ENCODE peak calls at places on chromosomes 16 and 17, in seven cellular contexts. B is gastrocnemius medialis, I is H54, O is uterus, S is stomach, C is breast epithelium, U is heart left ventricle. W is an unnamed sample.

GRCh38 chr17:30243568-30243967 is 8.1 kb upstream of the SLC6A4 start:
- DNase-seq in B (no peak), I (no peak), O (no peak), S (no peak), C (no peak), U (no peak), W (no peak)

GRCh38 chr16:53911506-53911905 is 207.6 kb downstream of the FTO start:
- DNase-seq in B (no peak), I (no peak), O (no peak), S (no peak), C (no peak), U (no peak), W (no peak)

GRCh38 chr17:47620503-47621245 is 29.0 kb upstream of the KPNB1 start:
- DNase-seq in B (no peak), I (no peak), O (no peak), S (no peak), C (no peak), U (no peak), W (no peak)

GRCh38 chr16:82651921-82652601 is 25.3 kb downstream of the CDH13 start:
- DNase-seq in B (no peak), I (no peak), O (no peak), S (no peak), C (no peak), U (no peak), W (peak)

GRCh38 chr17:10875984-10876555 is 38.2 kb upstream of the PIRT start:
- DNase-seq in B (no peak), I (peak), O (peak), S (peak), C (no peak), U (peak), W (no peak)

GRCh38 chr17:40779181-40779909 is 3.0 kb downstream of the KRT27 start:
- DNase-seq in B (no peak), I (no peak), O (no peak), S (no peak), C (no peak), U (peak), W (no peak)

GRCh38 chr16:49930841-49931240 is 74.9 kb upstream of the ZNF423 start:
- DNase-seq in B (no peak), I (no peak), O (no peak), S (no peak), C (no peak), U (no peak), W (peak)

GRCh38 chr16:71878911-71879310 is 5.1 kb downstream of the ZNF821 start:
- DNase-seq in B (no peak), I (no peak), O (no peak), S (no peak), C (no peak), U (no peak), W (no peak)

GRCh38 chr17:44932096-44932495 is 15.5 kb downstream of the KIF18B start:
- DNase-seq in B (no peak), I (no peak), O (no peak), S (no peak), C (no peak), U (no peak), W (peak)

GRCh38 chr17:38674013-38674748 is 576 bp downstream of the EPOP start:
- DNase-seq in B (no peak), I (no peak), O (no peak), S (peak), C (no peak), U (peak), W (no peak)

GRCh38 chr17:15963670-15964110 is 18.8 kb downstream of the ADORA2B start:
- DNase-seq in B (no peak), I (no peak), O (no peak), S (no peak), C (peak), U (no peak), W (no peak)

GRCh38 chr17:40666366-40666765 is 1.4 kb upstream of the KRT222 start:
- DNase-seq in B (no peak), I (no peak), O (no peak), S (no peak), C (no peak), U (no peak), W (no peak)

GRCh38 chr16:3655030-3655790 is 719 bp downstream of the DNASE1 start:
- DNase-seq in B (peak), I (no peak), O (peak), S (no peak), C (no peak), U (no peak), W (peak)

GRCh38 chr16:50021509-50021908 is 3.5 kb upstream of the CNEP1R1 start:
- DNase-seq in B (no peak), I (peak), O (no peak), S (no peak), C (no peak), U (no peak), W (no peak)

GRCh38 chr16:66874079-66874775 is 6.1 kb upstream of the PDP2 start:
- DNase-seq in B (no peak), I (no peak), O (no peak), S (no peak), C (no peak), U (no peak), W (no peak)

GRCh38 chr17:4675791-4676190 is 28.1 kb downstream of the PELP1 start:
- DNase-seq in B (no peak), I (no peak), O (no peak), S (no peak), C (no peak), U (no peak), W (no peak)

DNA sequence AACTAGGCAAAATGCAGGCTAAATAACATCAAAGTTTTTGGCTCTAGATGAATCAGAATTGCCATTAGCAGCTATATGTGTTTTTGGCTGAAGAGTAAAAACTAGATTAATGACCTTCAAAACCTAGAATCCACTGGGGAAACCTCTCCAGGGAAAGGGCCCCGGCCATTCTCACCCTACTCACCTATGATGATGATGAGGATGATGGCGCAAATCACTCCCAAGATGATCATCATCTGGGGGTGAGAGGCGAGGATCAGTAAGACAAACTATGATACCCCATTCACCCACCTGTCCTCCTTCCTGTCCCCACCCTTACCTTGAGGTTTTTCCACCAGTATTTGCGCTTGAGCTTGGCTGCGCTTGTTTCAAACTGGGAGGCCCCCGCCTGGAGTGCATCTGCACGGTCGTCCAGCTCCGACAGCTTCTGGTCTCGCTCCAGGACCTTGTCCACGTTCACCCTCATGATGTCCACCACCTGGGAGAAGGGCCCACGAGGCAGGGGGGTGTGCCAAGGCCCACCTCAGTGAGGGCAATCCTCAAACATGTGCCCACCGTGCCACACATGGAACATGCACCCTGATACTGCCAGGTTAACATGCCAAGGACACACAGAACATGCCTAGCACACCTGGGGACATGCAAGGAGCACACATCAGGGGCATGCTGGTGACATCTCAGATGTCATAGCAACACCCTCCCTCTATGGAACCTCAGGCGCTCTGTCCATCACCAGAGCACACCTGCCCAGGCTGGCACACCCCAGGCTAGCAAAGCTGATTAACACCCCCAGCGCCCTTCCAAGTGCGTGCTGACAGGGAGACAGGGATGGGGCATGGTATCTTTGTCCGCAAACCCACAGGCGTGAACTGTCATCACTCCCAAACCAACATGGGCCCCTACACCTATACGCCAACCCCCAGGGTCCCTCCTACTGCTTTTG is 1.2 kb downstream of the VAMP2 start:
- DNase-seq in B (no peak), I (no peak), O (no peak), S (no peak), C (no peak), U (no peak), W (peak)
- TF ChIP-seq POLR2A in B (no peak), I (no peak), O (no peak), S (no peak), C (no peak), U (no peak), W (no peak)

GRCh38 chr16:20515580-20516179 is 60.5 kb downstream of the ACSM2B start:
- DNase-seq in B (no peak), I (no peak), O (no peak), S (no peak), C (no peak), U (no peak), W (no peak)

GRCh38 chr16:20507280-20507679 is 56.0 kb downstream of the ACSM2A start:
- DNase-seq in B (no peak), I (no peak), O (no peak), S (no peak), C (no peak), U (no peak), W (no peak)

GRCh38 chr16:20504418-20504817 is 53.1 kb downstream of the ACSM2A start:
- DNase-seq in B (no peak), I (no peak), O (no peak), S (no peak), C (no peak), U (no peak), W (no peak)

DNA sequence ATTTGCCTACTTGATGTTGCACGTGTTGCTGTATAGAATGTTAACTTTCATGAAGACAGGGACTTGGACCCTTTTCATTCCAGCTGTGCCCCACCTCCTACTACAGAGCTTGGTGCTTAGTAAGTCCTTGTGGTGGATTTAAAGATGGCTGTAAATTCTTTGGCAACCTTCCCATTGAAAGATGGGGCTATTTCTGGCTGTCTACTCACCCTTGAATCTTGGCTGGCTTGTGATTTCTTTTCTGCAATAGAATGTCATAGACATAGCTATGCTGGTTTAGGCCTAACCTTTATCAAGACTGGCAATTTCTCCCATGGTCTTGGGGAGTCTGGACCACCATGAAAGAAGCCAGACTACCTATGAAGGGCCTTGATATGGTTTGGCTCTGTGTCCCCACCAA is 59.0 kb downstream of the ACSM2A start:
- DNase-seq in B (no peak), I (no peak), O (no peak), S (no peak), C (no peak), U (no peak), W (no peak)
- TF ChIP-seq POLR2A in B (no peak), I (no peak), O (no peak), S (no peak), C (no peak), U (no peak), W (no peak)

DNA sequence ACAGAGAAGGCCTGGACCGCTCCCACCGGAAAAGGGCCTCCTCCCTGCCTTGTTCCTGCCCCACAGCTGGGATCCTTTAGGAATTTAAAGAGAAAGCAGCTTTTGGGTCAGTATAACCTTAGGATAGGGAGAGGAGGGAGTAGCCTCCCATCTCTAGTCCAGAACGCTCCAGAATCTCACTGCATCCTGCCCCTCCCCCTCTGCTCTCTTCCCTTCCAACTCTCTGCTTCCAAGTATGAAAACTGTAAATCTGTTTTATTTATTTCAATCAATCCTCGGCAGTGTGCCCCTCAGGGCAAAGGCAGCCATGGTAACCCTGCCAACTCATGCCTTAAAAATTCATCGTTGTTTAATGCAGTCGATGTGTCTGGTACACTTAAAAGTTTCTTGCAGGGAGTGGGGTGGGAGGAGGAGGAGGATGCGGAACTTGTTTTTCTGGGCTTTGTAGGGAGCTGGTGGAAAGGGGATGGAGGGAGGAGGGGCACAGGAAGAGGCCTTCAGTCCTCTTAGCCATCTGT is 21.2 kb upstream of the MTSS2 start:
- DNase-seq in B (no peak), I (peak), O (peak), S (no peak), C (peak), U (no peak), W (peak)
- TF ChIP-seq POLR2A in B (no peak), I (no peak), O (no peak), S (no peak), C (no peak), U (no peak), W (no peak)

GRCh38 chr16:89711601-89712475 is 8.9 kb downstream of the VPS9D1 start:
- DNase-seq in B (no peak), I (no peak), O (no peak), S (peak), C (no peak), U (peak), W (no peak)
- TF ChIP-seq POLR2A in B (no peak), I (no peak), O (no peak), S (no peak), C (no peak), U (no peak), W (no peak)

DNA sequence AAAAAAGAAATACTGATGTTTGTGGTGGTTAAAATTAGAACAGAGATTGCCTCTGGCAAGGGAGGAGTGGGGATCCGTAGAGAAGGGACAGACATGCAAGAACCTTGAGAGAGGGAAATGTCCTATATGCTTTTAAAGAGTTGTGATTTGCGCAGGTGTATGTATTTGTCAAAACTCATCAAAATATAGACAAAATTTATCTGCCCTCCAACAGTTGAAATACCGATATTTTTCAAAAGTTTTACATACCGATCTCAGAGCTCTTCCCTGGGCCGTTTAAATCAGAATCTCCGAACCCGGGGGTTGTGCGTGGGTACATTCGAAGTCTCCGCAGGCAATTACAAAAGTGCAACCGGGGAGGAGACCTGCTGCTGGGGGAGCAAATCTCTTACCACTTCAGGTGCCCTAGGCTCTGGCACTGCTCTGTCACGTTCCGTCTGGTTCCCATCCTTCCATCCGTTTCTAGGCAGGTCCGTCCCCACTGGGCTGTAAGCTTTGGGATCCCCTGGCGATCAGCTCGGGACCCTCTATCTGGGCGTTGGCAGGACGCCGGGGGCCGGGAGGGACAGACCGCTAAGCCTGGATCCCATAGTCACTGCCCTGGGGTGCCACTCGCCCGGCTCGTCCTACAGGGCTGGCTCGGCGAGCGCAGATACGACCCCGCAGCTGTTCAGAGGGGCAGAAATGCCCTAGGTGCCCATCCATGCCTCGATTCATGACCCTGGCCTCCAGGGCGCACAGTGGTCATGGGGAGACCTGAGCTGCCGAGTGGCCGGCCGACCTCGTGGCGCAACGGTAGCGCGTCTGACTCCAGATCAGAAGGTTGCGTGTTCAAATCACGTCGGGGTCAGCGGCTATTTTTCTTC is 4.2 kb downstream of the BORCS6 start:
- DNase-seq in B (peak), I (no peak), O (peak), S (peak), C (peak), U (peak), W (peak)
- TF ChIP-seq POLR2A in B (no peak), I (no peak), O (peak), S (no peak), C (no peak), U (no peak), W (peak)

DNA sequence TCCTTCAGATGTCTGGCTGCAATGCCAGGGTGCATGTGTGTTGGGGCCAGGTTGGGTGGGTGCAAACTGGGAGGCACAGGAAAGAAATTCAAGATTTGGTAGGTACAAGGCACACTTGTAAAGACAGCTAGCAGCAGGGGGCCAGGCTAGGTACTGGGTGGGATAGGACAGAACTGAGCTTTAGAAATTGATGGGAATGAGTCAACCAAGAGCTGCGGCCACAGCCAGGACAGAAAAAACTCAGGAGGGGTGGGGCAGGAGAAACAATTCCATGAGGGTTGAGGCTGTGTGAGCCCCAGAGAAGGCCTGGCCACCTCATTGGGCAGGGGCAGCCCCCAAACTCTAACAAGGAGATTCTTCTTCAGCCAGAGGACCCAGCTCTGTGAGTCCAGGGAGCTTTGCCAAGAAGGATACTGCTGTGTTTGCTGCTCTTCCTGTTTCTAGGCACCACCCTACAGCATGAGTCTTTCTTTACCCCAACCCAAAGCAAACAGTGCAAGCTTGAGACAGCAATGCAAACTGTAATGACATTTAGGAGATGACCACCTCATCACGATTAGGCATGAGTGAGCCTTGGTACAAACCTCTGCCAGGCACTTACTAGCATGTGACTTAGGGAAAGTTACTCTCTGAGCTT is 21.3 kb upstream of the CCDC182 start:
- DNase-seq in B (no peak), I (no peak), O (no peak), S (no peak), C (no peak), U (no peak), W (no peak)
- TF ChIP-seq POLR2A in B (no peak), I (no peak), O (no peak), S (no peak), C (no peak), U (no peak), W (no peak)